ENCODE peak calls at places on chromosomes 3 and 15, in eight cellular contexts. S, Q, F, L, K, C, H and M are unnamed samples.

GRCh38 chr15:41904487-41905359 is 10.9 kb upstream of the SPTBN5 start:
- DNase-seq in S (peak; percentile 77), Q (peak; percentile 70), F (peak; percentile 34), L (peak; percentile 81), K (peak; percentile 87), C (peak; percentile 69), H (peak; percentile 75), M (peak; percentile 75)

GRCh38 chr3:41076399-41076798 is 122.9 kb upstream of the CTNNB1 start:
- DNase-seq in S (no peak), Q (no peak), F (no peak), L (no peak), K (no peak), C (no peak), H (no peak), M (no peak)

GRCh38 chr15:66251790-66252355 is 1.7 kb downstream of the MEGF11 start:
- DNase-seq in S (peak; percentile 65), Q (no peak), F (no peak), L (peak; percentile 55), K (peak; percentile 69), C (peak; percentile 18), H (no peak), M (no peak)

GRCh38 chr3:134373278-134373941 is 837 bp downstream of the AMOTL2 start:
- DNase-seq in S (peak; percentile 97), Q (peak; percentile 93), F (no peak), L (peak; percentile 91), K (peak; percentile 91), C (peak; percentile 94), H (no peak), M (peak; percentile 85)

GRCh38 chr3:67381667-67382272 is 272.6 kb downstream of the SUCLG2 start:
- DNase-seq in S (peak; percentile 30), Q (peak; percentile 57), F (no peak), L (no peak), K (no peak), C (peak; percentile 23), H (peak; percentile 11), M (peak; percentile 43)

GRCh38 chr15:45131510-45131909 is 1.7 kb downstream of the DUOX1 start:
- DNase-seq in S (no peak), Q (no peak), F (no peak), L (no peak), K (no peak), C (no peak), H (no peak), M (no peak)

GRCh38 chr3:183513046-183513706 is 42.3 kb downstream of the KLHL6 start:
- DNase-seq in S (no peak), Q (no peak), F (no peak), L (no peak), K (no peak), C (no peak), H (no peak), M (no peak)

GRCh38 chr3:12574656-12575055 is 17.8 kb downstream of the MKRN2 start:
- DNase-seq in S (no peak), Q (peak; percentile 46), F (no peak), L (no peak), K (no peak), C (no peak), H (no peak), M (no peak)

GRCh38 chr3:155741598-155741997 is 3.3 kb downstream of the PLCH1 start:
- DNase-seq in S (no peak), Q (no peak), F (no peak), L (no peak), K (no peak), C (no peak), H (no peak), M (no peak)

GRCh38 chr3:21271606-21272016 is 479.4 kb downstream of the ZNF385D start:
- DNase-seq in S (no peak), Q (no peak), F (no peak), L (no peak), K (no peak), C (no peak), H (no peak), M (no peak)

GRCh38 chr3:135869439-135870105 is 96.0 kb upstream of the PPP2R3A start:
- DNase-seq in S (no peak), Q (no peak), F (no peak), L (no peak), K (no peak), C (no peak), H (no peak), M (no peak)

GRCh38 chr15:56254270-56254669 is 10.6 kb upstream of the RFX7 start:
- DNase-seq in S (peak; percentile 62), Q (no peak), F (no peak), L (no peak), K (no peak), C (no peak), H (no peak), M (no peak)

GRCh38 chr3:166713787-166714186 is 666.3 kb downstream of the ZBBX start:
- DNase-seq in S (no peak), Q (no peak), F (no peak), L (no peak), K (no peak), C (no peak), H (no peak), M (no peak)

GRCh38 chr3:46612324-46612723 is at the start of gene FAM240A:
- DNase-seq in S (peak; percentile 45), Q (peak; percentile 47), F (no peak), L (no peak), K (peak; percentile 39), C (no peak), H (no peak), M (no peak)

GRCh38 chr15:43702174-43702573 is 8.5 kb downstream of the CKMT1A start:
- DNase-seq in S (no peak), Q (no peak), F (no peak), L (peak; percentile 4), K (no peak), C (no peak), H (no peak), M (no peak)

GRCh38 chr15:37837276-37837675 is 97.2 kb upstream of the TMCO5A start:
- DNase-seq in S (no peak), Q (peak; percentile 18), F (no peak), L (no peak), K (no peak), C (no peak), H (no peak), M (no peak)

GRCh38 chr3:64345351-64345750 is 120.1 kb upstream of the PRICKLE2 start:
- DNase-seq in S (no peak), Q (peak; percentile 96), F (no peak), L (no peak), K (no peak), C (no peak), H (no peak), M (no peak)

GRCh38 chr15:63896336-63897115 is 62.8 kb upstream of the HERC1 start:
- DNase-seq in S (no peak), Q (peak; percentile 62), F (no peak), L (no peak), K (no peak), C (no peak), H (peak; percentile 85), M (peak; percentile 69)

DNA sequence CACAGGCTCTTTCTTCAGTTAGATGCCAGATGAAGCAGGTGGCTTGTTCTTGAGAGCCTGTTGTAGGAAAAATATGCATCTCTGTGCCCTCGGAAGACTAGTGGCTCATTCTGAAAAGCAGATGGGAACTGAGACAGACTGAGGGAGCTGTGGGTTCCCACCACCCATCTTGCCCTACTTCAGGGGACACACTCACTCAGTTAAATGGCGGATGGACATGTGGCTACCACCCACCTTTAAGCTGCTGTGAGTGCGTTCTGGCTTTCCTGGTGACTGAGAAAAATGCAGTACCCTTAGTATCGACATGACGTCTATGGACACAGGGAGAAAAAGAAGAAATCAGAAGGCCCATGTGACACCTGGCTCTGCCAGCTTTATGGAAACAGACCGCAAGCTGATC is 50.3 kb downstream of the RARB start:
- DNase-seq in S (no peak), Q (no peak), F (no peak), L (no peak), K (no peak), C (no peak), H (no peak), M (no peak)
- H2AFZ ChIP-seq in S (no peak overlapping the region), Q (no peak overlapping the region), F (no peak overlapping the region), L (no peak overlapping the region), K (no peak overlapping the region), C (no peak overlapping the region), H (no peak overlapping the region), M (no peak overlapping the region)

GRCh38 chr3:106343841-106344240 is 475.0 kb upstream of the CBLB start:
- DNase-seq in S (no peak), Q (no peak), F (no peak), L (no peak), K (no peak), C (no peak), H (no peak), M (no peak)

GRCh38 chr3:106338582-106339219 is 469.9 kb upstream of the CBLB start:
- DNase-seq in S (no peak), Q (no peak), F (no peak), L (no peak), K (no peak), C (no peak), H (no peak), M (no peak)

GRCh38 chr3:106342386-106342785 is 473.6 kb upstream of the CBLB start:
- DNase-seq in S (no peak), Q (no peak), F (no peak), L (no peak), K (no peak), C (no peak), H (no peak), M (no peak)

GRCh38 chr3:106339551-106339950 is 470.7 kb upstream of the CBLB start:
- DNase-seq in S (no peak), Q (no peak), F (no peak), L (no peak), K (no peak), C (no peak), H (no peak), M (no peak)

GRCh38 chr3:106341090-106341489 is 472.3 kb upstream of the CBLB start:
- DNase-seq in S (no peak), Q (peak; percentile 54), F (no peak), L (no peak), K (no peak), C (no peak), H (no peak), M (no peak)
- H2AFZ ChIP-seq in S (peak overlapping the region; percentile 73), Q (peak overlapping the region; percentile 18), F (no peak overlapping the region), L (no peak overlapping the region), K (peak overlapping the region; percentile 23), C (peak overlapping the region; percentile 47), H (no peak overlapping the region), M (no peak overlapping the region)

GRCh38 chr15:98774756-98775497 is 126.6 kb downstream of the IGF1R start:
- DNase-seq in S (no peak), Q (no peak), F (no peak), L (no peak), K (no peak), C (no peak), H (no peak), M (no peak)
- H2AFZ ChIP-seq in S (no peak overlapping the region), Q (no peak overlapping the region), F (no peak overlapping the region), L (no peak overlapping the region), K (no peak overlapping the region), C (no peak overlapping the region), H (no peak overlapping the region), M (no peak overlapping the region)

GRCh38 chr3:167967257-167968010 is 128.3 kb downstream of the GOLIM4 start:
- DNase-seq in S (no peak), Q (no peak), F (no peak), L (no peak), K (no peak), C (no peak), H (no peak), M (no peak)
- H2AFZ ChIP-seq in S (no peak overlapping the region), Q (no peak overlapping the region), F (no peak overlapping the region), L (no peak overlapping the region), K (peak overlapping the region; percentile 78), C (no peak overlapping the region), H (no peak overlapping the region), M (no peak overlapping the region)